ENCODE peak calls at places on chromosomes 7 and 10, in four cellular contexts. H, P, F and M are unnamed samples.

GRCh38 chr10:114547466-114547865 is 110.6 kb downstream of the ABLIM1 start:
- DNase-seq in H (no peak), P (no peak), F (no peak), M (no peak)

GRCh38 chr7:33446551-33446950 is 317.2 kb downstream of the BBS9 start:
- DNase-seq in H (no peak), P (no peak), F (no peak), M (no peak)

GRCh38 chr7:17253885-17254284 is 44.6 kb upstream of the AHR start:
- DNase-seq in H (no peak), P (no peak), F (no peak), M (no peak)

GRCh38 chr10:128274938-128275337 is 148.7 kb upstream of the MKI67 start:
- DNase-seq in H (peak), P (no peak), F (no peak), M (no peak)

GRCh38 chr7:155674556-155674955 is 30.1 kb downstream of the RBM33 start:
- DNase-seq in H (no peak), P (no peak), F (no peak), M (no peak)

GRCh38 chr7:47757946-47758371 is 176.0 kb upstream of the TNS3 start:
- DNase-seq in H (no peak), P (no peak), F (no peak), M (no peak)

GRCh38 chr10:47450442-47450841 is 33.5 kb downstream of the ANXA8 start:
- DNase-seq in H (no peak), P (no peak), F (no peak), M (no peak)

GRCh38 chr7:105581066-105581811 is at the start of gene EFCAB10:
- DNase-seq in H (no peak), P (peak), F (no peak), M (peak)

GRCh38 chr7:6170571-6171531 is 101.6 kb downstream of the CYTH3 start:
- DNase-seq in H (no peak), P (no peak), F (no peak), M (no peak)

GRCh38 chr7:143373255-143373794 is 7.8 kb upstream of the ZYX start:
- DNase-seq in H (no peak), P (no peak), F (no peak), M (no peak)

GRCh38 chr10:132360766-132361447 is 28.9 kb downstream of the LRRC27 start:
- DNase-seq in H (peak), P (no peak), F (no peak), M (peak)

GRCh38 chr7:48101880-48102448 is 12.9 kb downstream of the UPP1 start:
- DNase-seq in H (peak), P (peak), F (no peak), M (no peak)

GRCh38 chr7:113086431-113086888 is at the start of gene GPR85:
- DNase-seq in H (peak), P (no peak), F (no peak), M (peak)
- TF ChIP-seq RFX5 in H (no peak), P (no peak), F (no peak), M (no peak)

DNA sequence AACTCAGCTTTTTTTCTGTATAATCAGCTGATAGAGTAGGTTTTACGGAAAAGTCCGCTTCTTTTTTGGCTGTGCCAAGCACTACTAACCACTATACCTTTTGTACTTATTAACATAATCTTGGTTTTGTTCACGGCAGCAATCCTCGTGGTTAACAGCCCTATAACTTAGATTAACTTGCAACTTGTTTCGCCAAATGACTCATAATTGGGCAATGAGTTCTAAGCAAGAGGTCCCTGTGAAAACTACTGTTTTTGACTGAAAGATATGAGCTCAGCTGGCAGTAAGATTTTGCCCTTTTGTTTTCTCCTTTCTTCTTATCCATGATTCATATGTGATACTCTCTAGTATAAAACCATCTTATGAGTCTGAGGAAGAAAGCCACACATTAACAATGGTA is 345.0 kb upstream of the PCDH15 start:
- DNase-seq in H (no peak), P (no peak), F (no peak), M (no peak)
- H3K4me2 ChIP-seq in H (no peak), P (no peak), F (no peak), M (no peak)

DNA sequence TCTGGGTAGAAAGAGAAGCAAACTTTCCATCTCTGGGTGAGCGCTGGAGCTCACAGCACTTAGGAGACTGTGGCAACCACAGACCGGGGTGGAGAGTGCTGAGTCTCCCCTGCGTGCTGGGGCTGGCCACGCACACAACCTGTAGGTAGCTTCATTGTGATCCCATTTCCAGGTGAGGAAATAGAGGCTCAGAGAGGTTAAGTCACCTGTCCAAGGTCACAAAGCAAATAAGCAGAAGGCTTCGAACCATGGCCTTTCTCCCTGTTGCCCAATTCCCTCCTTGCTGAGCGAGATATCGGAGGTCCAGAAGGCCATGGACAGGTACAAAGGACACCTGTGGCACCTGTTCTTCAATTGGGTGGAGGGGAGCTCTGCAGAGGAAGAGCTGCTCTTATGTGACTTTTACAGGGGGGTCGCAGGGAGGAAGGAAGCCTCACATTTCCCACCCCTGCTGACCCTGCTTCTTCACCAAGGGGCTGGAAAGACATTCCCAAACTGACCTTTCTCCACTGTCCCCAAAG is 39.4 kb downstream of the ZCCHC24 start:
- DNase-seq in H (no peak), P (no peak), F (no peak), M (no peak)
- TF ChIP-seq ZBTB33 in H (no peak), P (no peak), F (no peak), M (no peak)

DNA sequence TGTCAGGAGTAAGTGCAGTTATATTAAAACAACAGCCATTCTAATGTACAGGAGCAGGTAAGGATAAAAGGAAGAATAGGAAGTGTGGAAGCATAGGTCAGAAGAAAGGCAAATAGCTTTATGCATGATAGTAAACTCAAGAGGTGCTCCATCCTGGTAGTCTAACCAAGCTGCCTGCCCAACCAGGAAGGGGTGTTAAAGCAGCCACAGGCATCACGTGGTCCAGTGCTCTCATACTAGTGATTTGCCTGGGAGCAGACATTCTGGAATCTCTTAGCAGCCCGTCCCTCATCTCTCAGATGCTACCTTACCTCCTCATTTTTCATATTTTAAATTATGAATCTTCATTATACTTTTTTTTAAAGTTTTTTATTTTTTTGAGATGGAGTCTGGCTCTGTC is 18.5 kb downstream of the ABRAXAS2 start:
- DNase-seq in H (no peak), P (no peak), F (no peak), M (no peak)
- TF ChIP-seq RFX5 in H (no peak), P (no peak), F (no peak), M (no peak)

GRCh38 chr7:70239930-70240329 is 641.7 kb downstream of the AUTS2 start:
- DNase-seq in H (no peak), P (no peak), F (no peak), M (no peak)
- H3K4me2 ChIP-seq in H (no peak), P (no peak), F (no peak), M (no peak)